ENCODE peak calls at places on chromosomes 13 and 19, in eight cellular contexts. X, L, D, A, B, Q, C and E are unnamed samples. For H3K4me1, the result is how much of the 10 kb centered on the place peaks cover.

GRCh38 chr19:7545904-7546303 is 10.4 kb downstream of the PNPLA6 start:
- DNase-seq in C (no peak), L (no peak), B (no peak), A (no peak), X (no peak), Q (no peak), D (no peak), E (no peak)

GRCh38 chr19:43784251-43784980 is 3.6 kb upstream of the KCNN4 start:
- DNase-seq in A (no peak), L (no peak), X (peak), D (no peak), B (no peak), Q (no peak), C (no peak), E (peak)

GRCh38 chr19:16611121-16611520 is 16.9 kb downstream of the MED26 start:
- DNase-seq in A (no peak), D (no peak), C (no peak), X (no peak), L (no peak), Q (no peak), B (no peak), E (peak)

GRCh38 chr19:6475321-6476108 is 6.1 kb downstream of the DENND1C start:
- DNase-seq in X (peak), B (no peak), A (no peak), Q (no peak), D (no peak), C (no peak), L (no peak), E (no peak)

GRCh38 chr13:49629947-49630346 is 1.6 kb downstream of the ARL11 start:
- DNase-seq in Q (no peak), A (no peak), B (no peak), L (no peak), D (no peak), X (no peak), C (no peak), E (no peak)

GRCh38 chr13:94201022-94201421 is 278.5 kb downstream of the DCT start:
- DNase-seq in B (no peak), L (no peak), D (no peak), X (no peak), Q (no peak), A (no peak), C (no peak), E (no peak)

GRCh38 chr13:111210945-111211469 is 95.9 kb downstream of the ARHGEF7 start:
- DNase-seq in X (no peak), C (no peak), A (no peak), B (no peak), Q (no peak), L (no peak), D (no peak), E (no peak)

GRCh38 chr19:43789029-43789428 is 8.3 kb upstream of the KCNN4 start:
- DNase-seq in D (no peak), Q (no peak), B (no peak), L (no peak), X (peak), C (no peak), A (peak), E (peak)

GRCh38 chr13:33642374-33643065 is 175.4 kb upstream of the RFC3 start:
- DNase-seq in Q (no peak), B (peak), A (peak), L (peak), X (peak), C (no peak), D (no peak), E (peak)

GRCh38 chr19:55766466-55766865 is 2.5 kb upstream of the RFPL4AL1 start:
- DNase-seq in Q (no peak), D (no peak), X (no peak), C (no peak), A (no peak), L (no peak), B (no peak), E (no peak)

GRCh38 chr19:48558018-48558684 is 6.2 kb downstream of the SULT2B1 start:
- DNase-seq in B (no peak), D (no peak), C (peak), X (peak), L (peak), Q (no peak), A (peak), E (peak)

GRCh38 chr19:48553676-48554384 is 1.9 kb downstream of the SULT2B1 start:
- DNase-seq in D (no peak), L (peak), B (no peak), C (peak), Q (no peak), A (peak), X (peak), E (no peak)

GRCh38 chr19:48554385-48555091 is 2.6 kb downstream of the SULT2B1 start:
- DNase-seq in L (no peak), Q (no peak), B (no peak), D (no peak), A (no peak), X (peak), C (no peak), E (peak)

GRCh38 chr19:48556163-48556562 is 4.2 kb downstream of the SULT2B1 start:
- DNase-seq in B (no peak), A (no peak), X (peak), D (no peak), C (no peak), L (no peak), Q (no peak), E (peak)

GRCh38 chr19:48556825-48557224 is 4.9 kb downstream of the SULT2B1 start:
- DNase-seq in Q (no peak), X (no peak), A (no peak), L (no peak), C (no peak), D (no peak), B (no peak), E (no peak)
- H3K4me1 ChIP-seq in Q (under half), X (under half), A (under half), L (under half), C (under half), D (under half), B (under half), E (under half)

DNA sequence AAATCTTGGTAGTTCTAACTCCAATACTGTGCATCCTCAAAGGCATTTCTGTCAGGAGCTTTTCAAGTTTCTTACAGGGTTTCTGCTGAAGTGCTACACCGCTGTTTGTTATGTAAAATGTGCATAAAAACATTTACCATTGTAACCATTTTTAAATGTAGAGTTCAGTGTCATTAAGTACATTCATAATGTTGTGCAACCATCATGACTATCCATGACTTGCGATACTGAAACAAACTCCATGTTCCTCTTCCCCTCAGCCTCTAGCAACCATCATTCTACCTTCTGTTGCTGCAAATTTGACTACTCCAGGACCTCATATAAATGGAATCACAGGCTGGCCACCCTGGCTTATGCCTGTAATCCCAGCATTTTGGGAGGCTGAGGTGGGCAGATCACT is 14.4 kb upstream of the SLC25A42 start:
- DNase-seq in L (no peak), C (no peak), B (no peak), D (no peak), A (no peak), X (no peak), Q (no peak), E (no peak)
- H3K27ac ChIP-seq in L (no peak), C (no peak), B (no peak), D (no peak), A (no peak), X (no peak), Q (no peak), E (no peak)

GRCh38 chr13:42878721-42879120 is 97.3 kb downstream of the FAM216B start:
- DNase-seq in C (no peak), D (no peak), L (no peak), A (no peak), B (no peak), Q (no peak), X (no peak), E (no peak)

GRCh38 chr13:42876810-42877550 is 95.6 kb downstream of the FAM216B start:
- DNase-seq in Q (no peak), C (no peak), X (no peak), B (no peak), L (no peak), D (no peak), A (no peak), E (peak)

GRCh38 chr13:42876270-42876714 is 94.9 kb downstream of the FAM216B start:
- DNase-seq in L (no peak), Q (no peak), C (no peak), B (no peak), D (no peak), A (no peak), X (peak), E (no peak)

GRCh38 chr13:42873081-42873480 is 91.7 kb downstream of the FAM216B start:
- DNase-seq in Q (no peak), D (no peak), B (no peak), A (no peak), L (no peak), X (no peak), C (no peak), E (no peak)

DNA sequence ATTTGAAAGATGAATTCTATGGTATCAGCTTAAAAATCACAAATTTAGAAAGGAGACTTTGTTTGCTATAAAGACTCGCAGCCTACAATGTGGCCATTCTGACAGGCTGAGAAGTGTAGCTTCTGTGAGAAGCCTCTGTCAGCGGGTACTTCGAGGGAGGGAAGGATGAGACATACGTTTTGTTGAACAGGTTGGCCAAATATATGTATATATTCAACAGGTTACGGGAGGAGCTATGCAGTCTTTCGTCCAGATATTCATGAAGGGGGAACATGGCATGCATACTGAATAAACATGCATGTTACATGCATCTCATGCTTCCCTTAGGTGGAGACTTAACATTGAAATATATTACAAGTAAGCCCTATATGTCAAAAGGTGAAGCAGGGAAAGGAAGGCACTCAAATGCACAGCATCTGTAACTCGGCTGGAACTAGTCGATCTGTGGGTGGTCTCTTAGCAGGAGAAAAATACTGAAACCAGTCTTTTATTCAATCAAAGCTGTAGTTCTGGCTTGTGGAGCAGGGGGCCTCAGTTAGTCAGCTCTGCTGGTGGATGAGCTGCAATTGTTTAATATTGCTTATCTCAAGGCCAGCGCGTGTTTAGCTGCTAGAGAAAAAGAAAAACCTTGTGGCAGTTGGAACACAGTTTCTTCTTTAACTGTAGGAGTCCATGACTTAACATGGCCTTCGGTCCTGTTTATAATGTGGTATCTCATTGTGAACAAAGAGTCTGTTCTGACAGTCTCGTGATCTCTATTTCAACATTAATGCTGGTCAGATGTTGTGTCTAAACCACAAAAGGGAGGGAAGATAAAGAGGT is 94.3 kb downstream of the FAM216B start:
- DNase-seq in X (peak), A (peak), C (no peak), B (no peak), Q (no peak), L (no peak), D (no peak), E (no peak)
- TF ChIP-seq CTCF in X (peak), A (peak), C (no peak), B (no peak), Q (no peak), L (no peak), D (no peak), E (no peak)

DNA sequence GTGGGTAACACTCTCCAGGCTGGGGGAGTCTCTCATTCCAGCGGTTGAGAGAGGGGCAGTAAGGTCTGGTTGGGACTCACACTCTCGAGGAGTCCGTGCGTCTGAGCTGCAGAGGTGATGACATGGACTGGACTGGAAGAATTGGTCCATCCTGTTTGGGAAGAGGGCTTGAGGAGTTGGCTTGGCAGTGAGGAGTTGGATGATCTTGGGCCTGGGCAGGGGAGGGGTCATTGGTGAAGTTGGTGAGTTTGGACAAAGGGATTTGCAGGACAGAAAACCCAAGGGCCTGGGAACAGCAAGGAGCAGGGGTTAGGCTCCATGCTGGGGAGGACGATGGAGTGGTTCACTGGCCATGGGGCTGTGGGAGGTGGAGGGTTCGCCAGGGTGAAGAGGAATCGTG is 3.7 kb downstream of the PPP1R37 start:
- DNase-seq in Q (no peak), L (no peak), A (no peak), X (peak), C (no peak), B (no peak), D (no peak), E (no peak)
- H3K4me1 ChIP-seq in Q (under half), L (half or more), A (half or more), X (under half), C (half or more), B (half or more), D (under half), E (under half)

DNA sequence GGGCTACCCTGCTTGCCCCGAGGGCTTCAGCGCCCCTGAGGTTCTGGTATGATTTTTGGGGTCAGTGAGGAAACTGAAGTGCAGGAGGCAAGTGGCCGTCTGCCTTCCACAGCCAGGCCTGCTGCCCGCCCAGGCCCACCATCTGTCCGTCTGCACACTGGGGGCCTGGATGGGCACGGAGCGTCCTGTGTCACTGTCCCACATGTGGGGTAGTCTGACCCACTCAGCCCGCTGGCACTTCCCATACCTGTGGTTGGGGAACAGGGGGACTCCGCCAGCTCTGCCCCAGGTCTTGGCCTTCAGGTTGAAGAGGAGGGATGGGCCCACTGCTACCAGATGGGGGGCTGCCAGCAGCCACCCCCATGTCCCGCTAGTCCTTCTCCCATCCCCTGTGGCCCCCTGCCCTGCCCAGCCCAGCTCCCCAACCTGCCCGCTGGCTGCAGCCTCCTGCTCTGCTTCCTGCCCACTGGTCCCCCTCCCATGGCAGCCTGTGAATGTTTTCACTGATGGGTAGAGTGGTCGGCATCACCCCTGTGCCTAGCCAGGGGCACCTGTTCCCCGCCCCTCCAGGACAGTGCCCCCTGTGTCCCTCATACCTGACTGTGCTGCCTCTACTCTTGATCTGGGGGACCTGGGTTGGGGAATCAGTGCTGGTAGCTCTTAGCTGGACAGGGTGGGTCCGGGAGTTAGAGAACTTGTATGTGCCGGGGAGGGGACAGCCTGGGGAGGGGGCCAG is 9.5 kb downstream of the PIAS4 start:
- DNase-seq in D (no peak), Q (no peak), X (no peak), A (no peak), B (no peak), C (no peak), L (no peak), E (no peak)
- H3K27ac ChIP-seq in D (peak), Q (no peak), X (no peak), A (no peak), B (peak), C (no peak), L (no peak), E (no peak)

GRCh38 chr13:75861786-75862185 is 225.7 kb downstream of the LMO7 start:
- DNase-seq in Q (no peak), C (no peak), B (no peak), X (no peak), L (no peak), A (no peak), D (no peak), E (no peak)
- TF ChIP-seq CTCF in Q (no peak), C (no peak), B (no peak), X (no peak), L (no peak), A (no peak), D (no peak), E (no peak)